ENCODE peak calls at places on chromosomes 11 and 22, in eight cellular contexts. J is smooth muscle cell of the brain vasculature; G is activated CD8-positive, alpha-beta memory T cell treated with anti-CD3 and anti-CD28 coated beads for 1 hour; N is colonic mucosa; Q is heart right ventricle; H is endothelial cell; K is substantia nigra; C is HEK293T. I is an unnamed sample.

GRCh38 chr11:15770798-15771414 is 585.4 kb downstream of the SOX6 start:
- DNase-seq in N (peak; percentile 62), J (no peak), K (no peak), C (peak; percentile 67), H (peak; percentile 60), G (no peak), Q (peak; percentile 52), I (no peak)

GRCh38 chr11:130513132-130513531 is 64.7 kb downstream of the ADAMTS15 start:
- DNase-seq in G (no peak), H (no peak), J (no peak), Q (peak; percentile 67), K (no peak), C (no peak), N (peak; percentile 53), I (no peak)

GRCh38 chr11:31141804-31142203 is 227.7 kb downstream of the DCDC1 start:
- DNase-seq in H (no peak), J (no peak), N (no peak), K (no peak), G (no peak), C (no peak), Q (no peak), I (no peak)

GRCh38 chr22:40533712-40534378 is 102.7 kb downstream of the MRTFA start:
- DNase-seq in H (no peak), Q (no peak), J (no peak), K (no peak), N (no peak), C (peak; percentile 45), G (peak; percentile 13), I (peak; percentile 70)

GRCh38 chr11:130403301-130403804 is 25.1 kb downstream of the ADAMTS8 start:
- DNase-seq in K (peak; percentile 14), N (no peak), Q (peak; percentile 58), G (no peak), J (no peak), H (no peak), C (no peak), I (peak; percentile 51)

GRCh38 chr11:102367364-102367763 is 20.4 kb downstream of the BIRC2 start:
- DNase-seq in G (no peak), Q (no peak), J (no peak), H (no peak), C (no peak), N (no peak), K (no peak), I (no peak)

GRCh38 chr11:111967651-111968050 is 30.5 kb downstream of the DIXDC1 start:
- DNase-seq in K (no peak), H (no peak), Q (peak; percentile 37), J (no peak), C (no peak), N (no peak), G (no peak), I (no peak)

GRCh38 chr11:61598886-61599868 is 18.3 kb upstream of the SYT7 start:
- DNase-seq in Q (peak; percentile 38), J (no peak), C (no peak), K (no peak), H (no peak), N (no peak), G (no peak), I (no peak)

GRCh38 chr11:11396290-11397042 is 43.4 kb upstream of the CSNK2A3 start:
- DNase-seq in K (no peak), J (no peak), H (no peak), G (no peak), Q (no peak), C (no peak), N (no peak), I (peak; percentile 63)